ENCODE peak calls at places on chromosomes 11 and 22, in nine cellular contexts. N is myocyte; P is activated T-cell treated with anti-CD3 and anti-CD28 coated beads, Interleukin-2, amount 50 U/mL, for 72 hours; H is cardiac muscle cell; C is WTC11; O is AG04449; Q is astrocyte of the spinal cord; R is H9; I is glutamatergic neuron. E is an unnamed sample.

GRCh38 chr11:67270256-67271211 is 4.3 kb downstream of the GRK2 start:
- DNase-seq in Q (no peak), R (peak), O (no peak), N (no peak), I (peak), P (no peak), C (peak), H (no peak), E (no peak)

GRCh38 chr11:84398017-84398626 is 1112.0 kb upstream of the CCDC90B start:
- DNase-seq in R (no peak), P (no peak), H (peak), C (peak), Q (peak), I (no peak), N (no peak), O (no peak), E (no peak)

GRCh38 chr11:34656062-34656720 is 35.3 kb downstream of the EHF start:
- DNase-seq in I (no peak), Q (peak), H (no peak), P (no peak), C (no peak), O (no peak), N (no peak), R (no peak), E (no peak)

GRCh38 chr11:104968365-104968855 is at the start of gene CASP4:
- DNase-seq in I (no peak), N (peak), H (no peak), R (no peak), C (no peak), P (no peak), O (peak), Q (peak), E (peak)

GRCh38 chr11:130653838-130654601 is 205.6 kb downstream of the ADAMTS15 start:
- DNase-seq in H (peak), N (peak), I (no peak), C (no peak), O (no peak), P (no peak), Q (no peak), R (no peak), E (no peak)

GRCh38 chr22:32544953-32545558 is 70.4 kb downstream of the FBXO7 start:
- DNase-seq in Q (no peak), H (no peak), I (no peak), N (no peak), C (no peak), P (no peak), O (no peak), R (no peak), E (peak)

GRCh38 chr11:45556851-45557707 is 108.3 kb downstream of the CHST1 start:
- DNase-seq in Q (no peak), N (peak), O (no peak), R (no peak), I (no peak), P (no peak), C (no peak), H (no peak), E (no peak)

GRCh38 chr11:93822359-93822758 is 28.1 kb downstream of the VSTM5 start:
- DNase-seq in I (no peak), N (peak), Q (no peak), H (no peak), C (no peak), R (no peak), P (no peak), O (no peak), E (no peak)

GRCh38 chr11:69567951-69568808 is 72.8 kb upstream of the CCND1 start:
- DNase-seq in P (no peak), Q (no peak), C (no peak), O (no peak), N (no peak), I (no peak), R (no peak), H (no peak), E (no peak)

GRCh38 chr11:58003036-58003435 is 20.6 kb upstream of the OR9Q1 start:
- DNase-seq in Q (no peak), R (no peak), C (no peak), P (no peak), O (no peak), H (no peak), I (no peak), N (no peak), E (no peak)

E was measured in GM04503.